ENCODE peak calls at places on chromosome X, in eight cellular contexts. S is progenitor cell of endocrine pancreas, H is AG09309, W is colonic mucosa, Z is stomach, L is upper lobe of right lung, M is GM12865, Y is GM23338. J is an unnamed sample.

GRCh38 chrX:13574600-13574999 is 5.2 kb downstream of the EGFL6 start:
- DNase-seq in S (no peak), H (no peak), W (no peak), Z (no peak), L (no peak), M (peak), Y (no peak), J (no peak)

GRCh38 chrX:2536974-2537373 is 36.2 kb upstream of the DHRSX start:
- DNase-seq in S (no peak), H (no peak), W (no peak), Z (no peak), L (no peak), M (no peak), Y (no peak), J (no peak)

GRCh38 chrX:47629419-47630210 is at the start of gene CFP:
- DNase-seq in S (no peak), H (no peak), W (no peak), Z (no peak), L (no peak), M (no peak), Y (peak), J (no peak)

GRCh38 chrX:49761481-49761880 is 65.7 kb upstream of the PAGE1 start:
- DNase-seq in S (no peak), H (no peak), W (no peak), Z (no peak), L (no peak), M (peak), Y (peak), J (no peak)

GRCh38 chrX:53682885-53683555 is 3.5 kb downstream of the HUWE1 start:
- DNase-seq in S (no peak), H (no peak), W (no peak), Z (no peak), L (no peak), M (peak), Y (peak), J (no peak)

GRCh38 chrX:122115604-122116003 is 1068.2 kb downstream of the GLUD2 start:
- DNase-seq in S (no peak), H (no peak), W (no peak), Z (no peak), L (no peak), M (no peak), Y (no peak), J (no peak)

GRCh38 chrX:70998402-70999027 is 67.6 kb upstream of the SLC7A3 start:
- DNase-seq in S (no peak), H (no peak), W (peak), Z (no peak), L (no peak), M (peak), Y (peak), J (peak)

GRCh38 chrX:31038585-31039326 is 33.1 kb downstream of the FTHL17 start:
- DNase-seq in S (no peak), H (peak), W (peak), Z (peak), L (no peak), M (peak), Y (peak), J (peak)

GRCh38 chrX:24646745-24647182 is 383 bp downstream of the PCYT1B start:
- DNase-seq in S (no peak), H (no peak), W (no peak), Z (no peak), L (no peak), M (no peak), Y (peak), J (no peak)

GRCh38 chrX:85107407-85107806 is 103.7 kb downstream of the APOOL start:
- DNase-seq in S (no peak), H (no peak), W (no peak), Z (no peak), L (no peak), M (no peak), Y (no peak), J (no peak)

GRCh38 chrX:49214996-49215526 is 15.1 kb upstream of the SYP start:
- DNase-seq in S (no peak), H (no peak), W (no peak), Z (no peak), L (no peak), M (no peak), Y (no peak), J (no peak)

GRCh38 chrX:63330681-63331080 is 20.5 kb downstream of the SPIN4 start:
- DNase-seq in S (no peak), H (no peak), W (no peak), Z (no peak), L (peak), M (no peak), Y (no peak), J (no peak)

GRCh38 chrX:37603938-37604409 is 32.5 kb downstream of the LANCL3 start:
- DNase-seq in S (no peak), H (no peak), W (no peak), Z (peak), L (peak), M (peak), Y (no peak), J (no peak)

GRCh38 chrX:24148535-24149345 is 789 bp upstream of the ZFX start:
- DNase-seq in S (no peak), H (peak), W (peak), Z (no peak), L (no peak), M (no peak), Y (no peak), J (no peak)

DNA sequence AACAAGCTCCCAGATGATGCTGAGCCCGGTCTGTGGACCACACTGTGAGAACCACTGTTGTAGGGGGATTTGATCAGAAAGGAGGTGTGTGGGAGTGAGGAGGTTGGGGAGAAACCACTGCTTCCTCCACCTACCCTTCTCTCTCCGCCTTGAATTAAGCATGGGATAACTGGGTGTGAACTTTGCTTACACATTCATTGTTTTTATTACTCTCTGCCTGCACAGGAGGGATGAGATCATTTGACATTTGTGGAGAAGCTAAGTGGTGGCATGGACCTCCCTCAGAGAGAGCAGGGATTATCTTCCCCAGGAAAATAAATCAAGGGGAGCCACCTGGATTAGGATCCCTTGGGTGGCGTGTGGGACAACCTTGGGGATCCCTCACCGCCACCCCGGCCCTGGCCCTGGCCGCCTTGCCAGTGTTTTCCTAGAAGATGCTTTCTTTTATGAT is 212.1 kb upstream of the ATP6AP2 start:
- DNase-seq in S (no peak), H (no peak), W (no peak), Z (no peak), L (no peak), M (no peak), Y (no peak), J (no peak)
- TF ChIP-seq CTCF in S (no peak), H (no peak), W (no peak), Z (no peak), L (no peak), M (no peak), Y (no peak), J (no peak)

GRCh38 chrX:99394450-99394849 is 1015.6 kb downstream of the PCDH19 start:
- DNase-seq in S (no peak), H (no peak), W (no peak), Z (no peak), L (no peak), M (no peak), Y (peak), J (no peak)
- TF ChIP-seq CTCF in S (peak), H (peak), W (no peak), Z (no peak), L (no peak), M (no peak), Y (peak), J (no peak)

GRCh38 chrX:103464071-103464773 is 55.1 kb downstream of the RAB40A start:
- DNase-seq in S (no peak), H (no peak), W (no peak), Z (no peak), L (no peak), M (peak), Y (peak), J (no peak)
- TF ChIP-seq CTCF in S (peak), H (peak), W (no peak), Z (no peak), L (peak), M (peak), Y (peak), J (peak)

GRCh38 chrX:46573331-46573895 is at the start of gene CHST7:
- DNase-seq in S (peak), H (no peak), W (peak), Z (peak), L (peak), M (peak), Y (peak), J (no peak)
- TF ChIP-seq CTCF in S (no peak), H (peak), W (no peak), Z (no peak), L (peak), M (peak), Y (peak), J (peak)

GRCh38 chrX:124097116-124097515 is 135.6 kb downstream of the STAG2 start:
- DNase-seq in S (no peak), H (no peak), W (no peak), Z (no peak), L (no peak), M (no peak), Y (no peak), J (no peak)

GRCh38 chrX:124093222-124093621 is 131.7 kb downstream of the STAG2 start:
- DNase-seq in S (no peak), H (no peak), W (no peak), Z (no peak), L (no peak), M (no peak), Y (no peak), J (no peak)

GRCh38 chrX:124103966-124104365 is 142.5 kb downstream of the STAG2 start:
- DNase-seq in S (no peak), H (no peak), W (no peak), Z (no peak), L (no peak), M (no peak), Y (no peak), J (no peak)

DNA sequence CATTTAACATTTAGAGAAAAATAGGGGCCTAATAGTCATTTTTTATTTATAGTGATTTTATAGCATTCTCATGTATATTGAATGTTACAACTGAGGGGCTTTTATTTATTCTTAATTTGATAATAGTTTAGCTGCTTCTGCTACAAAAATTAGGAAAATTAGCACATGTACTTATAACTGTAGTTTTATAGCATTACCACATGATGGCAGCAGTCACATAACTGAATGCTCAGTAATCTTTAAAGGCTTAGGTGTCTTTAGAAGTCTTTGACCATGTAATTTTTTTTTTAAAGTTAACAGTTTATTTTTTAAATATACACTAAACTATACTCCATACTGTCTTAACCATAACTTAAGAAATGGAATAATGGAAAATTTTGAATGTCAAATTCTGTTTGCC is 136.6 kb downstream of the STAG2 start:
- DNase-seq in S (no peak), H (peak), W (no peak), Z (no peak), L (no peak), M (peak), Y (peak), J (peak)
- TF ChIP-seq CTCF in S (peak), H (peak), W (peak), Z (peak), L (peak), M (peak), Y (peak), J (peak)

GRCh38 chrX:96112689-96113088 is 572.0 kb upstream of the DIAPH2 start:
- DNase-seq in S (no peak), H (no peak), W (no peak), Z (no peak), L (no peak), M (no peak), Y (no peak), J (no peak)
- TF ChIP-seq CTCF in S (no peak), H (no peak), W (no peak), Z (no peak), L (no peak), M (no peak), Y (no peak), J (no peak)

GRCh38 chrX:40329616-40330015 is 231.9 kb upstream of the BCOR start:
- DNase-seq in S (no peak), H (no peak), W (no peak), Z (no peak), L (no peak), M (no peak), Y (no peak), J (no peak)
- TF ChIP-seq CTCF in S (no peak), H (no peak), W (no peak), Z (no peak), L (no peak), M (no peak), Y (no peak), J (no peak)

DNA sequence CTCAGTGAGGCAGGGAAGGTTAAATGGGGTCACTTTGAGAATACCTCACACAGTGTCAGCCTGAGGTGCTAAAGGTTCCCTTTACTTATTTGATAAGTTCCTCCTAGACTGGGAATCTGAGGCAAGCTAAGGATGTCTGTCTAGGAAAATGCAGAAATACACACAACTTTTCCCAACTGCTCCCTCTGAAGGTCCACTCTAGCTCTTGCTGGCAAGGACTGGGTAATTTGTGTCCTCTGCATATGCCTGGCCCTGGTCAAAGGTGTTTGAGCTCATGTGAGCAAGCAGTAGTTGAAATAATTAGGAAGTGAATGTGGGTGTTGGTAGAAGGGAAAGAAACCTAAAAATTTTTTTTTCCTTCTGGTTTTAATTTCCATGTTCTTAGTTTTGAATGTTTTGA is 21.3 kb downstream of the TXLNG start:
- DNase-seq in S (no peak), H (no peak), W (no peak), Z (no peak), L (no peak), M (no peak), Y (peak), J (no peak)
- TF ChIP-seq CTCF in S (peak), H (peak), W (peak), Z (no peak), L (peak), M (no peak), Y (peak), J (peak)

J was measured in AG09319.